ENCODE peak calls at places on chromosomes 5 and 9, in seven cellular contexts. One of them, this sample, is unnamed.

GRCh38 chr9:109331353-109331752 is 10.5 kb upstream of the EPB41L4B start:
- DNase-seq in AG04450: no peak
- DNase-seq in uterus: no peak
- DNase-seq in H1: no peak
- DNase-seq in spleen: no peak
- DNase-seq in upper lobe of right lung: peak
- DNase-seq in cardiac muscle cell: peak
- DNase-seq in this sample: no peak

GRCh38 chr9:9004844-9005243 is 1205.3 kb upstream of the DMAC1 start:
- DNase-seq in AG04450: no peak
- DNase-seq in uterus: no peak
- DNase-seq in H1: no peak
- DNase-seq in spleen: no peak
- DNase-seq in upper lobe of right lung: no peak
- DNase-seq in cardiac muscle cell: no peak
- DNase-seq in this sample: no peak

GRCh38 chr5:180056153-180056552 is 15.4 kb downstream of the RNF130 start:
- DNase-seq in AG04450: no peak
- DNase-seq in uterus: no peak
- DNase-seq in H1: no peak
- DNase-seq in spleen: no peak
- DNase-seq in upper lobe of right lung: no peak
- DNase-seq in cardiac muscle cell: no peak
- DNase-seq in this sample: no peak

GRCh38 chr5:178895615-178896571 is at the start of gene ZFP2:
- DNase-seq in AG04450: no peak
- DNase-seq in uterus: peak
- DNase-seq in H1: peak
- DNase-seq in spleen: peak
- DNase-seq in upper lobe of right lung: peak
- DNase-seq in cardiac muscle cell: peak
- DNase-seq in this sample: peak

GRCh38 chr9:111598730-111599091 is 736 bp downstream of the PTGR1 start:
- DNase-seq in AG04450: no peak
- DNase-seq in uterus: peak
- DNase-seq in H1: no peak
- DNase-seq in spleen: no peak
- DNase-seq in upper lobe of right lung: peak
- DNase-seq in cardiac muscle cell: peak
- DNase-seq in this sample: peak

GRCh38 chr5:95842955-95843544 is 20.5 kb upstream of the GLRX start:
- DNase-seq in AG04450: no peak
- DNase-seq in uterus: no peak
- DNase-seq in H1: no peak
- DNase-seq in spleen: peak
- DNase-seq in upper lobe of right lung: peak
- DNase-seq in cardiac muscle cell: peak
- DNase-seq in this sample: no peak

GRCh38 chr5:39650234-39650816 is 225.5 kb upstream of the DAB2 start:
- DNase-seq in AG04450: peak
- DNase-seq in uterus: no peak
- DNase-seq in H1: no peak
- DNase-seq in spleen: no peak
- DNase-seq in upper lobe of right lung: no peak
- DNase-seq in cardiac muscle cell: no peak
- DNase-seq in this sample: no peak

GRCh38 chr9:114091711-114092110 is 7.4 kb downstream of the KIF12 start:
- DNase-seq in AG04450: no peak
- DNase-seq in uterus: no peak
- DNase-seq in H1: no peak
- DNase-seq in spleen: no peak
- DNase-seq in upper lobe of right lung: peak
- DNase-seq in cardiac muscle cell: no peak
- DNase-seq in this sample: no peak

GRCh38 chr9:2755285-2755684 is 38.0 kb downstream of the KCNV2 start:
- DNase-seq in AG04450: no peak
- DNase-seq in uterus: no peak
- DNase-seq in H1: no peak
- DNase-seq in spleen: no peak
- DNase-seq in upper lobe of right lung: no peak
- DNase-seq in cardiac muscle cell: no peak
- DNase-seq in this sample: no peak

GRCh38 chr5:160837211-160837610 is 14.8 kb downstream of the ATP10B start:
- DNase-seq in AG04450: no peak
- DNase-seq in uterus: no peak
- DNase-seq in H1: no peak
- DNase-seq in spleen: no peak
- DNase-seq in upper lobe of right lung: no peak
- DNase-seq in cardiac muscle cell: no peak
- DNase-seq in this sample: no peak

GRCh38 chr5:15008476-15008875 is 136.9 kb upstream of the ANKH start:
- DNase-seq in AG04450: peak
- DNase-seq in uterus: peak
- DNase-seq in H1: no peak
- DNase-seq in spleen: no peak
- DNase-seq in upper lobe of right lung: peak
- DNase-seq in cardiac muscle cell: peak
- DNase-seq in this sample: peak

GRCh38 chr5:17212996-17213395 is 4.4 kb upstream of the BASP1 start:
- DNase-seq in AG04450: no peak
- DNase-seq in uterus: no peak
- DNase-seq in H1: no peak
- DNase-seq in spleen: no peak
- DNase-seq in upper lobe of right lung: no peak
- DNase-seq in cardiac muscle cell: no peak
- DNase-seq in this sample: no peak

GRCh38 chr5:133214153-133214820 is 162.5 kb downstream of the HSPA4 start:
- DNase-seq in AG04450: no peak
- DNase-seq in uterus: no peak
- DNase-seq in H1: no peak
- DNase-seq in spleen: no peak
- DNase-seq in upper lobe of right lung: no peak
- DNase-seq in cardiac muscle cell: peak
- DNase-seq in this sample: no peak

GRCh38 chr9:99472240-99472915 is 250.3 kb downstream of the SEC61B start:
- DNase-seq in AG04450: no peak
- DNase-seq in uterus: no peak
- DNase-seq in H1: no peak
- DNase-seq in spleen: no peak
- DNase-seq in upper lobe of right lung: no peak
- DNase-seq in cardiac muscle cell: no peak
- DNase-seq in this sample: no peak

GRCh38 chr5:80119337-80119736 is 84.2 kb downstream of the THBS4 start:
- DNase-seq in AG04450: no peak
- DNase-seq in uterus: no peak
- DNase-seq in H1: no peak
- DNase-seq in spleen: no peak
- DNase-seq in upper lobe of right lung: no peak
- DNase-seq in cardiac muscle cell: no peak
- DNase-seq in this sample: no peak

GRCh38 chr5:151886741-151887261 is 37.9 kb downstream of the GLRA1 start:
- DNase-seq in AG04450: no peak
- DNase-seq in uterus: no peak
- DNase-seq in H1: no peak
- DNase-seq in spleen: no peak
- DNase-seq in upper lobe of right lung: no peak
- DNase-seq in cardiac muscle cell: no peak
- DNase-seq in this sample: no peak

GRCh38 chr5:151885138-151885908 is 39.3 kb downstream of the GLRA1 start:
- DNase-seq in AG04450: no peak
- DNase-seq in uterus: no peak
- DNase-seq in H1: no peak
- DNase-seq in spleen: no peak
- DNase-seq in upper lobe of right lung: no peak
- DNase-seq in cardiac muscle cell: no peak
- DNase-seq in this sample: no peak

GRCh38 chr5:151892393-151892792 is 32.3 kb downstream of the GLRA1 start:
- DNase-seq in AG04450: no peak
- DNase-seq in uterus: no peak
- DNase-seq in H1: no peak
- DNase-seq in spleen: no peak
- DNase-seq in upper lobe of right lung: no peak
- DNase-seq in cardiac muscle cell: no peak
- DNase-seq in this sample: no peak

GRCh38 chr5:151889614-151890013 is 35.0 kb downstream of the GLRA1 start:
- DNase-seq in AG04450: no peak
- DNase-seq in uterus: no peak
- DNase-seq in H1: no peak
- DNase-seq in spleen: no peak
- DNase-seq in upper lobe of right lung: no peak
- DNase-seq in cardiac muscle cell: no peak
- DNase-seq in this sample: no peak

DNA sequence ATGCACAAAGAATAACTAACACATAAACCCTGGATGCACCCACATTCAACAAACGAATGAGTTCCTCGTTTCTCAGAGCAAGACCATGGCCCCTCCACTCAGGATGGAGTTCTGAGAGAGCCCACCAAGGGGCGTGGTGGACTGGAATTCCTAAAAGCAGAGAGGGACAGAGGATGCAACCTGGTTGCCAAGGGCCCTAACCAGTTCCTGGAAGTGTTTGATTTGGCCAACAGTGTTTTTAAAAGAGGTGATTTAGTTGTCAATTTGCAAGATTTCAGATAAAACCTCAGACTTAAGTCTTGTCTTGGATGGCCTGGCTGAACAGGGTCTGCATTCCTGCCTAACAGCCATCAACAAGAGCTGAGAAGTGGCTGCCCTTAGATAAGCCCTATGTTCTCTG is 34.4 kb downstream of the GLRA1 start:
- DNase-seq in AG04450: no peak
- DNase-seq in uterus: no peak
- DNase-seq in H1: no peak
- DNase-seq in spleen: no peak
- DNase-seq in upper lobe of right lung: no peak
- DNase-seq in cardiac muscle cell: no peak
- DNase-seq in this sample: no peak
- TF ChIP-seq CTCF in AG04450: no peak
- TF ChIP-seq CTCF in uterus: no peak
- TF ChIP-seq CTCF in H1: peak
- TF ChIP-seq CTCF in spleen: no peak
- TF ChIP-seq CTCF in upper lobe of right lung: no peak
- TF ChIP-seq CTCF in cardiac muscle cell: no peak
- TF ChIP-seq CTCF in this sample: no peak

GRCh38 chr5:65103674-65104035 is 334.9 kb downstream of the CWC27 start:
- DNase-seq in AG04450: no peak
- DNase-seq in uterus: peak
- DNase-seq in H1: no peak
- DNase-seq in spleen: no peak
- DNase-seq in upper lobe of right lung: no peak
- DNase-seq in cardiac muscle cell: no peak
- DNase-seq in this sample: no peak
- H3K4me3 ChIP-seq in AG04450: no peak
- H3K4me3 ChIP-seq in uterus: peak
- H3K4me3 ChIP-seq in H1: no peak
- H3K4me3 ChIP-seq in spleen: peak
- H3K4me3 ChIP-seq in upper lobe of right lung: peak
- H3K4me3 ChIP-seq in cardiac muscle cell: no peak
- H3K4me3 ChIP-seq in this sample: peak

GRCh38 chr5:134741052-134741451 is 2.7 kb downstream of the CAMLG start:
- DNase-seq in AG04450: no peak
- DNase-seq in uterus: no peak
- DNase-seq in H1: no peak
- DNase-seq in spleen: no peak
- DNase-seq in upper lobe of right lung: peak
- DNase-seq in cardiac muscle cell: no peak
- DNase-seq in this sample: no peak

GRCh38 chr5:134738133-134738962 is at the start of gene CAMLG:
- DNase-seq in AG04450: peak
- DNase-seq in uterus: peak
- DNase-seq in H1: peak
- DNase-seq in spleen: peak
- DNase-seq in upper lobe of right lung: peak
- DNase-seq in cardiac muscle cell: peak
- DNase-seq in this sample: peak

GRCh38 chr5:134736173-134736812 is 2.1 kb upstream of the CAMLG start:
- DNase-seq in AG04450: no peak
- DNase-seq in uterus: no peak
- DNase-seq in H1: no peak
- DNase-seq in spleen: no peak
- DNase-seq in upper lobe of right lung: no peak
- DNase-seq in cardiac muscle cell: no peak
- DNase-seq in this sample: no peak

GRCh38 chr5:134742134-134742533 is 3.8 kb downstream of the CAMLG start:
- DNase-seq in AG04450: no peak
- DNase-seq in uterus: no peak
- DNase-seq in H1: no peak
- DNase-seq in spleen: no peak
- DNase-seq in upper lobe of right lung: no peak
- DNase-seq in cardiac muscle cell: no peak
- DNase-seq in this sample: no peak

DNA sequence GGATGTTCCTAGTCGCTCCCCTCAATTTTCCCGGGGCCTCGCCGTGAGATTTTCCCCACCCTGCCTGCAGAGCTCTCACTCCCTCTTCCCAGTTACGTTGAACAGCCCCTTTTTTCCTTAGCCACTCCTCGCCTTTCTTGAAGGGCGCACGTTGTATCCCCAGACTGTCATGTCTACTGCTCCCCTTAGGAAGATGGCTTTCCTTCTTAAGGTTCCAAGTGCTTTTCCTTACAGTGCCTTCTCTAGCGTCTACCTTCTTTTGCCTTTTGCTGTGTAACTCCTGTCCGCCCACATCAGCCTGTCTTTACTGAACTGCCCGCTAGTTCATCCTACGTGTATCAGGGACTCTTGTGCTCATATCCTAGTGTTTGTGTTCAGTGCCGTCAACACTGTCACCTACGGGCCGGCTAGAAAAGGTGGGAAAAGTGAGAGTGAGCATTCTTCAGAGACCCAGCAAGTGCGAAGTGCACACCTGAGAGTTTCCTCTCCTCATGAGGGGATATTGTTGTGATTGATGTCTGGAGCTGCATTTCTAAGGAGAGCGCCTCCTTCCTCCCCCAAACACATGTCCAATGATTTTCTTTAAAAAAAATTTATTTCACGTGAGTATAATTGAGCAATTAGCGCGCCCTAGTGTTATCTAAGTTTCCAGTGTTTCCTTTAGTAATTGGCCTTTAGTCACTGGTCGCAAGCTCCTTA is 764 bp downstream of the CAMLG start:
- DNase-seq in AG04450: no peak
- DNase-seq in uterus: no peak
- DNase-seq in H1: peak
- DNase-seq in spleen: peak
- DNase-seq in upper lobe of right lung: peak
- DNase-seq in cardiac muscle cell: peak
- DNase-seq in this sample: peak
- TF ChIP-seq CTCF in AG04450: no peak
- TF ChIP-seq CTCF in uterus: no peak
- TF ChIP-seq CTCF in H1: no peak
- TF ChIP-seq CTCF in spleen: no peak
- TF ChIP-seq CTCF in upper lobe of right lung: peak
- TF ChIP-seq CTCF in cardiac muscle cell: peak
- TF ChIP-seq CTCF in this sample: no peak

DNA sequence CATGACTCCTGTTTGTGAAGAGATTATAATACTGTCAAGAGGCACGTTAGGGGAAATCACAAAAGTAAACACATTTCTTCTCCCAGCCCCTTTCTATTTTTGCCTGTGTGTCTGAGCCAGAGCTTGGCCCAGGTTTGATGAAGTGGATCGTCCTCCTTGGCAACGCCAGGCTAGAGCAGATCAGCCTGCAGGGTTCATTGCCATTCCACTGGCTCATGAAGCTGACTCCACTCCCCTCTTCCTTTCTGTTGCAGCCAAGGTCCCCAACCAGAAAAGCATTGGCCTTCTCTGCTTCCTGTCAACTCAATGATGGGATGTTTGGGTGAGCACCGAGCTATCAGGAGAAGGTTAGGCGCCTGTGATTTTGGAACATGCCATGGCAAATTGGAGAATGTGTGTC is 3.3 kb downstream of the ADRB2 start:
- DNase-seq in AG04450: no peak
- DNase-seq in uterus: no peak
- DNase-seq in H1: no peak
- DNase-seq in spleen: no peak
- DNase-seq in upper lobe of right lung: no peak
- DNase-seq in cardiac muscle cell: no peak
- DNase-seq in this sample: no peak
- H3K4me3 ChIP-seq in AG04450: no peak
- H3K4me3 ChIP-seq in uterus: no peak
- H3K4me3 ChIP-seq in H1: no peak
- H3K4me3 ChIP-seq in spleen: peak
- H3K4me3 ChIP-seq in upper lobe of right lung: peak
- H3K4me3 ChIP-seq in cardiac muscle cell: peak
- H3K4me3 ChIP-seq in this sample: no peak

This sample was measured in Caco-2.